ENCODE peak calls at places on chromosomes 16 and 17, in nine cellular contexts. J, I, B, T, V, W, D, G and Q are unnamed samples.
A peak's percentile ranks its signal among the peaks of the same experiment; 100 is the strongest.

GRCh38 chr16:71311553-71312158 is 22.5 kb upstream of the CMTR2 start:
- DNase-seq in J (peak; percentile 61), I (no peak), B (no peak), T (no peak), V (no peak), W (no peak), D (peak; percentile 89), G (no peak), Q (no peak)

GRCh38 chr16:65285128-65286120 is 163.6 kb upstream of the CDH11 start:
- DNase-seq in J (no peak), I (no peak), B (no peak), T (no peak), V (no peak), W (no peak), D (no peak), G (no peak), Q (no peak)

GRCh38 chr17:40095944-40096791 is 4.2 kb downstream of the NR1D1 start:
- DNase-seq in J (no peak), I (peak; percentile 57), B (peak; percentile 73), T (no peak), V (no peak), W (no peak), D (no peak), G (peak; percentile 93), Q (peak; percentile 90)

GRCh38 chr17:77827461-77827968 is 131.0 kb upstream of the TNRC6C start:
- DNase-seq in J (no peak), I (no peak), B (no peak), T (no peak), V (no peak), W (no peak), D (no peak), G (peak; percentile 25), Q (peak; percentile 46)

GRCh38 chr16:67388191-67388590 is 5.1 kb downstream of the TPPP3 start:
- DNase-seq in J (no peak), I (no peak), B (no peak), T (no peak), V (no peak), W (no peak), D (no peak), G (peak; percentile 58), Q (no peak)

GRCh38 chr17:59761385-59762021 is 54.0 kb downstream of the VMP1 start:
- DNase-seq in J (no peak), I (no peak), B (no peak), T (no peak), V (no peak), W (no peak), D (peak; percentile 67), G (no peak), Q (no peak)

GRCh38 chr16:88769617-88770458 is 15.2 kb downstream of the PIEZO1 start:
- DNase-seq in J (peak; percentile 76), I (no peak), B (peak; percentile 61), T (peak; percentile 84), V (peak; percentile 82), W (no peak), D (peak; percentile 93), G (no peak), Q (no peak)

GRCh38 chr16:50473375-50473945 is 74.7 kb upstream of the NKD1 start:
- DNase-seq in J (no peak), I (no peak), B (no peak), T (no peak), V (no peak), W (no peak), D (no peak), G (no peak), Q (no peak)

GRCh38 chr16:60137891-60138290 is 1403.8 kb upstream of the GOT2 start:
- DNase-seq in J (no peak), I (no peak), B (no peak), T (no peak), V (no peak), W (no peak), D (no peak), G (no peak), Q (no peak)

DNA sequence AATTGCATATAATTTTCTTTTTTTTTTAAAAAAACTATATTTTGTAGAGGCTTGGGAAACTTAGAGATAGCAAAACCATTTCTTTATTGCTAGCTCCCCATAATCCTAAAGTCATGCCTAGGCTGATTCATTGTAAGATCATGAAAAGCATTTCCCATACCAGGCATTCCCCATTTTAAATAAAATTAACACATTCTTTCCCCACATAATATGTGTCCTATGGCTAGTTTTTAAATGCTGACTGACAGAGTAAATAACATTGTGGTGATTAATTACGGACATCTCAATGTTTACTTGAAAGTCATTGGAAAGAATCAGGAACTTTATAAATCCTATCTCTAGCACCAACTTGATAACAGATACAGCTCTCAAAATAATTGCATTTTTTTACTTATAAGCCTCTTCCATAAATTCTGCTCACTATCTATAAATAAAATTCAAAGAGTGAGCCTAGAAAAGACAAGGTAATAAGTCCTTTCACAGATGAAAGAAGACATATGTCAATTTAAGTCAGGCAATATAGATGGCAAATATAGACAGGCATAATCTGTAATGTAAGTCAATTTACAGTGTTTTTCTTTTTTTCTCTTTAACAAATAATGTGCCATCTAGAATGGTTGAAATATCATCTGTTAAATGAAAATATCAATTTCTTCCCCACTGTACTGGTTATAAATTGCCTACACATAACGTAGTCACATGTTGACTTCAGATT is 1409.0 kb upstream of the GOT2 start:
- DNase-seq in J (no peak), I (no peak), B (no peak), T (no peak), V (no peak), W (no peak), D (peak; percentile 17), G (no peak), Q (no peak)
- TF ChIP-seq POLR2AphosphoS5 in J (no peak), I (no peak), B (no peak), T (no peak), V (no peak), W (no peak), D (no peak), G (no peak), Q (no peak)

GRCh38 chr17:76597156-76598003 is 11.7 kb upstream of the ST6GALNAC2 start:
- DNase-seq in J (no peak), I (no peak), B (no peak), T (peak; percentile 88), V (peak; percentile 79), W (no peak), D (no peak), G (no peak), Q (no peak)

GRCh38 chr17:76594676-76595075 is 9.0 kb upstream of the ST6GALNAC2 start:
- DNase-seq in J (no peak), I (no peak), B (no peak), T (no peak), V (no peak), W (no peak), D (no peak), G (no peak), Q (no peak)

GRCh38 chr17:76601042-76601441 is 15.4 kb upstream of the ST6GALNAC2 start:
- DNase-seq in J (no peak), I (no peak), B (no peak), T (no peak), V (no peak), W (no peak), D (no peak), G (no peak), Q (no peak)

GRCh38 chr17:76598004-76598439 is 12.4 kb upstream of the ST6GALNAC2 start:
- DNase-seq in J (no peak), I (no peak), B (no peak), T (no peak), V (no peak), W (no peak), D (no peak), G (no peak), Q (no peak)

GRCh38 chr17:76599699-76600460 is 14.2 kb upstream of the ST6GALNAC2 start:
- DNase-seq in J (no peak), I (no peak), B (no peak), T (no peak), V (no peak), W (no peak), D (no peak), G (no peak), Q (no peak)
- H3K4me1 ChIP-seq in J (peaks cover 6% of the 10 kb centered on the region), I (peaks cover 12% of the 10 kb centered on the region), B (peaks cover 16% of the 10 kb centered on the region), T (no peaks in the 10 kb centered on the region), V (no peaks in the 10 kb centered on the region), W (peaks cover 7% of the 10 kb centered on the region), D (peaks cover 12% of the 10 kb centered on the region), G (peaks cover 27% of the 10 kb centered on the region), Q (no peaks in the 10 kb centered on the region)

DNA sequence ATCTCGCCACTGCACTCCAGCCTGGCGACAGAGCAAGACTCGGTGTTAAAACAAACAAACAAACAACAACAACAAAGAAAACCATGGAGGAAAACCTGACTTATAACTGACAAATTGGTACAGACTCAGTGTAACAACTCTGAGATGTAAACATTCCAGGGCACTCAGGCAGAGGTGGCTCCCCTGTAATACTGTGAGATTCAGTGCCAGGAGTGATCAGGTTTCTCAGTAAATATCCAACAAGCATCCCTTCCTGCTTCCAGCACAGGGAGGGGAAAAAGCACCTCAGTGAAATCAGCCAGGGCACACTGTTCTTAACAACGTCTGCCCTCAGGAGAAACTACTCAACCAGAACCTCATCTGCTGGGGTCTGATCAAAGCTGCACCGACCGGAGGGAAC is 52.4 kb downstream of the AMFR start:
- DNase-seq in J (no peak), I (no peak), B (no peak), T (no peak), V (peak; percentile 70), W (no peak), D (peak; percentile 7), G (no peak), Q (no peak)
- H3K27ac ChIP-seq in J (no peak overlapping the region), I (no peak overlapping the region), B (no peak overlapping the region), T (no peak overlapping the region), V (peak overlapping the region; percentile 33), W (no peak overlapping the region), D (no peak overlapping the region), G (no peak overlapping the region), Q (peak overlapping the region; percentile 72)

GRCh38 chr17:61255609-61256008 is 144.0 kb upstream of the TBX2 start:
- DNase-seq in J (no peak), I (no peak), B (no peak), T (no peak), V (no peak), W (no peak), D (no peak), G (no peak), Q (no peak)

GRCh38 chr17:61259360-61259759 is 140.3 kb upstream of the TBX2 start:
- DNase-seq in J (no peak), I (no peak), B (no peak), T (no peak), V (no peak), W (no peak), D (no peak), G (no peak), Q (no peak)

GRCh38 chr17:61265397-61265796 is 134.2 kb upstream of the TBX2 start:
- DNase-seq in J (no peak), I (no peak), B (no peak), T (no peak), V (no peak), W (no peak), D (no peak), G (no peak), Q (no peak)

GRCh38 chr17:61261001-61261587 is 138.5 kb upstream of the TBX2 start:
- DNase-seq in J (no peak), I (no peak), B (no peak), T (no peak), V (no peak), W (no peak), D (no peak), G (no peak), Q (no peak)

DNA sequence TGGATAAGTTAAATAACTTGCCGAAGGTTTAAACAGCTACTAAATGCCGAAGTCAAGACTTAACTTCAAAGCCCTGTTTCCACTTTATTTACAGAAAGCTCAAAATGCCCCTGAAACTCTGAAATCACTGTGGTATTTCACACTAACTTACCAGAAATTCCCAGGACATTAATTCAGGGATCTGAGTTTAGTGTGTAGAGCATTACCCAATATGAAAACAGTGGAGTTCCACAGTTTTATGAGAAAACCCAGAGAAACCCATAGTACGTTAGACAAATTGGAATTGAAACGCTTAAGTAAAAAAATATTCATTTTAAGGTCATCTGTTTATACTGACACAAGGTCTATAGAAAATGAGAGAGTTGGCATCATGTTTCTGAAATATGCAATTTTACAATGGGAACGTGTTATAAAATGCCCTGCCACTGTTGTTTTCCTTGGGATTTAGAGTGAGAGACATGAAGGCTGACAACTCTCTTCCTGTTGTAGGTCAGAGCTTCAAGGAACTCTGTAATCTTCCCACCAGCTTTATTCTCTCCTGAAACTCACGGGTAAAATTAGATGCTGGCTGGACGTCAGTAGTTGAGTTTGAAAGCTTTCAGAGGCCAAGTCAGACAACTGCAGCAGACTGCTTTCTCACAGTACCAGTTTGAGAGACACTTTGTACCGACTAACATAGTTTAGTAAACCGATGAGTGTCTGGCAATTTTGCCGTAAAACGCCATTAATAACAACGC is 139.4 kb upstream of the TBX2 start:
- DNase-seq in J (no peak), I (no peak), B (no peak), T (no peak), V (no peak), W (no peak), D (no peak), G (no peak), Q (no peak)
- TF ChIP-seq POLR2AphosphoS5 in J (no peak), I (no peak), B (no peak), T (no peak), V (no peak), W (peak; percentile 68), D (no peak), G (no peak), Q (no peak)